ENCODE peak calls at places on chromosomes 5 and 9, in five cellular contexts. P, C, E, W and B are unnamed samples.

GRCh38 chr9:78626971-78627370 is 330.0 kb downstream of the PSAT1 start:
- DNase-seq in E (no peak), C (no peak), P (no peak), W (no peak), B (no peak)

GRCh38 chr5:172854958-172855357 is 20.9 kb downstream of the ERGIC1 start:
- DNase-seq in E (no peak), P (no peak), C (no peak), W (no peak), B (no peak)

GRCh38 chr5:21573915-21574314 is 1279.2 kb downstream of the CDH12 start:
- DNase-seq in P (no peak), E (no peak), C (no peak), W (no peak), B (no peak)

GRCh38 chr5:135477594-135477993 is 25.4 kb upstream of the TIFAB start:
- DNase-seq in P (no peak), W (no peak), E (no peak), C (no peak), B (no peak)

GRCh38 chr5:84411832-84412605 is 27.3 kb upstream of the EDIL3 start:
- DNase-seq in E (no peak), C (no peak), W (no peak), P (peak; percentile 7), B (no peak)

GRCh38 chr9:101968392-101968791 is 229.9 kb upstream of the GRIN3A start:
- DNase-seq in P (no peak), E (no peak), C (no peak), W (no peak), B (no peak)

GRCh38 chr9:128787583-128788156 is 617 bp downstream of the TBC1D13 start:
- DNase-seq in C (no peak), E (no peak), P (no peak), W (no peak), B (peak; percentile 5)

GRCh38 chr9:133778336-133778995 is 40.3 kb upstream of the SARDH start:
- DNase-seq in C (no peak), E (no peak), P (no peak), W (no peak), B (no peak)

GRCh38 chr5:59264641-59265245 is 628.8 kb downstream of the PDE4D start:
- DNase-seq in C (no peak), E (no peak), W (no peak), P (peak; percentile 2), B (no peak)

GRCh38 chr9:137068539-137069507 is 1.5 kb downstream of the SAPCD2 start:
- DNase-seq in W (no peak), E (no peak), C (no peak), P (no peak), B (no peak)
- H3K27ac ChIP-seq in W (no peak overlapping the region), E (no peak overlapping the region), C (no peak overlapping the region), P (no peak overlapping the region), B (no peak overlapping the region)

GRCh38 chr9:16281707-16282106 is 588.8 kb downstream of the BNC2 start:
- DNase-seq in E (no peak), W (peak; percentile 80), C (peak; percentile 14), P (no peak), B (peak; percentile 58)
- H2AFZ ChIP-seq in E (no peak overlapping the region), W (no peak overlapping the region), C (no peak overlapping the region), P (no peak overlapping the region), B (peak overlapping the region; percentile 42)

GRCh38 chr9:111959960-111960359 is 63.3 kb downstream of the UGCG start:
- DNase-seq in P (peak; percentile 73), E (no peak), C (no peak), W (no peak), B (peak; percentile 45)
- H3K27ac ChIP-seq in P (peak overlapping the region; percentile 85), E (no peak overlapping the region), C (no peak overlapping the region), W (peak overlapping the region; percentile 83), B (peak overlapping the region; percentile 87)

DNA sequence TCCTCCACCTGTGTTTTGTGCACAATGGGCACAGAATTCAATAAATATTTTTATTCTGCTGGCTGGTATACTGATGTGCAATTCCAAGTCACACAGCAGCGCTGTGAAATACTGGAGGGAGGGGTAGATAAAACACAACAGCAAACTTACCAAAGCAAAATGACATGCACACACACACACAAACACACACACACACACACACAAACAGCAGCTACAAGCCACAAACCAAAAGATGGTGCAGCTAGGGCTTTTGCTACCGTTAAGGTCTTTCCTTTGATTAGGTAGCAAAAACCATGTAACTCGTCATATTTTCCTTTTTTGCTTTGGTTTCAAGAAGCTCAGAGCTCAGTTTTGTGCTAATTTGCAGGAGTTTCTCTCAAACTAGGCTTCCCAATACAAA is 1.8 kb upstream of the TBCA start:
- DNase-seq in P (no peak), W (no peak), C (no peak), E (no peak), B (no peak)
- H2AFZ ChIP-seq in P (no peak overlapping the region), W (no peak overlapping the region), C (no peak overlapping the region), E (no peak overlapping the region), B (no peak overlapping the region)

GRCh38 chr5:96337048-96337781 is 95.8 kb downstream of the PCSK1 start:
- DNase-seq in E (no peak), C (no peak), P (no peak), W (no peak), B (no peak)

GRCh38 chr5:96338089-96338488 is 95.0 kb downstream of the PCSK1 start:
- DNase-seq in E (no peak), P (no peak), C (no peak), W (no peak), B (no peak)

GRCh38 chr5:96339862-96340261 is 93.2 kb downstream of the PCSK1 start:
- DNase-seq in C (no peak), E (no peak), P (no peak), W (no peak), B (no peak)

GRCh38 chr5:96340357-96340756 is 92.7 kb downstream of the PCSK1 start:
- DNase-seq in W (no peak), C (no peak), P (peak; percentile 41), E (no peak), B (no peak)

DNA sequence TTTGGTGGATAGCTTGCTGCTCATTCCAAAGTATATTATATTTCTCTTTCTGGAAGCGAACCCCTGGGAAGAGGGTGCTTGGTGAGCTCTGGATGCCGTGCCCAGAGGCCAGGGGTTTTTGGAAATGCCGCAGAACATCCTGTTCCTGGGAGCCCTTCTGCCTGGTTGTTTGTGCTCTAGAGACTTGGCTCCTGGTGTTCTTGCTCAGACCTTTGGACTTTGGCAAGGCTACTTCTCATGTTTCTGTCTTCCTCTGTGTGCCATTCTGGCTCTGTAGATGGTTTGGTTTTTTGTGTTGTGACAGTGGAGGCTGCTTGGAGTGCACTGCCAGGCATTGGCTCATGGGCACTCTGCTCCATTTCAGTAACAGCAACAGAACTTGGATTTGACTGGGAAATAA is 94.4 kb downstream of the PCSK1 start:
- DNase-seq in E (no peak), P (no peak), W (no peak), C (no peak), B (no peak)
- H3K27ac ChIP-seq in E (no peak overlapping the region), P (no peak overlapping the region), W (no peak overlapping the region), C (no peak overlapping the region), B (no peak overlapping the region)

GRCh38 chr9:136133959-136134484 is 15.3 kb upstream of the TMEM250 start:
- DNase-seq in E (no peak), C (no peak), W (no peak), P (no peak), B (no peak)
- H2AFZ ChIP-seq in E (no peak overlapping the region), C (no peak overlapping the region), W (no peak overlapping the region), P (no peak overlapping the region), B (no peak overlapping the region)

GRCh38 chr9:95793924-95794828 is 81.3 kb upstream of the ERCC6L2 start:
- DNase-seq in C (no peak), W (peak; percentile 64), E (no peak), P (peak; percentile 97), B (peak; percentile 81)
- H3K27ac ChIP-seq in C (no peak overlapping the region), W (no peak overlapping the region), E (no peak overlapping the region), P (no peak overlapping the region), B (peak overlapping the region; percentile 31)

DNA sequence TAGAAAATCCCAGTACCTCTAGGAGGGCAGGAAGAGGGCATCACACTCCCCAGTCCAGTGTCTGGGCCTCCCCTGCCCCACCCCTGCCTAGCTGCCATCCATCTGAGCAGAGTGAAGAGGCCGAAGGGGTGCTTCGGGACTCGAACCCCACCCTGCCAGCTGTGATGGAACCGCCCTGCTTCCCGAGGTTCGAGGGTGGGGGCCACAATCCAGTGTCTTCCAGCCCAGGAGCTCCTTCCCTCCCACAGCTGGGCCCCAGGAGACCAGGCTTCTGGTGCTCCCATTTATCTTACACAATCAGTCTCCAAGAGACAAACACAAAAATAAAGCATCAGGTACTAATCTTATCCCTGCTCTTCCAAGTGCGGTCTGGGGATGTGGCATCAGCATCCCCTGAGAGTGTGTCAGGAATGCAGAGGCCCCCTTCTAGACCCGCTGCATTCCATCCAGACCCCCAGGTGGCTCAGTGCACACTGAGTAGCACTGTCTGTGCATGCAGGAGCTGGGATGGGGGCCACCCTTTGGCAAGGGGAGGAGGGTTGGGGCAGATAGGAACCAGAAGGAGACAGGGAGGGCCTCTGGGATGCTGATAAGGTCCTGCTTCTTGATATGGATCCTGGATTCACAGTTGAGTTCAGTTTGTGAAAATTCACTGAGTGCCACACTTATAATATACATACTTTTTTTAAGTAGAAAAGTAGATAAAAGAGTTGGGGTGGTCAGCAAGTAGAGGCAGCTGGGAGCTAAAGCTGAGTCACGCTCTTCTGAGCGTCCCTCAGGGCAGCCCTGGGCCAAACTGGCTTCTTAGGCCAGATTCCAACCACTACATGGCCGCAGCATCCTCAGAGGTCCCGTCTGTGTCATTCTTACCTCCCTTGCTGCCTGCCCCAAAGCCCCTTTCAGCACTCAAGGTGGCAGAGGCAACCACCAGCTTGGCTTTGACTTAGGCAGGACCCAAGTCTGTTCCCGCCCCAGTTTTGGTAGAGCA is 123.1 kb upstream of the TBC1D2 start:
- DNase-seq in P (peak; percentile 5), E (no peak), C (no peak), W (no peak), B (no peak)
- H2AFZ ChIP-seq in P (no peak overlapping the region), E (no peak overlapping the region), C (no peak overlapping the region), W (no peak overlapping the region), B (no peak overlapping the region)

GRCh38 chr9:98132158-98132557 is 13.1 kb upstream of the TRIM14 start:
- DNase-seq in C (no peak), W (no peak), P (no peak), E (no peak), B (no peak)

GRCh38 chr9:98129451-98129881 is 10.4 kb upstream of the TRIM14 start:
- DNase-seq in W (no peak), P (no peak), E (no peak), C (no peak), B (no peak)

GRCh38 chr9:98128316-98128715 is 9.3 kb upstream of the TRIM14 start:
- DNase-seq in W (no peak), P (no peak), E (no peak), C (no peak), B (no peak)

GRCh38 chr9:98132806-98133631 is 14.0 kb upstream of the TRIM14 start:
- DNase-seq in P (no peak), C (no peak), W (no peak), E (no peak), B (no peak)

DNA sequence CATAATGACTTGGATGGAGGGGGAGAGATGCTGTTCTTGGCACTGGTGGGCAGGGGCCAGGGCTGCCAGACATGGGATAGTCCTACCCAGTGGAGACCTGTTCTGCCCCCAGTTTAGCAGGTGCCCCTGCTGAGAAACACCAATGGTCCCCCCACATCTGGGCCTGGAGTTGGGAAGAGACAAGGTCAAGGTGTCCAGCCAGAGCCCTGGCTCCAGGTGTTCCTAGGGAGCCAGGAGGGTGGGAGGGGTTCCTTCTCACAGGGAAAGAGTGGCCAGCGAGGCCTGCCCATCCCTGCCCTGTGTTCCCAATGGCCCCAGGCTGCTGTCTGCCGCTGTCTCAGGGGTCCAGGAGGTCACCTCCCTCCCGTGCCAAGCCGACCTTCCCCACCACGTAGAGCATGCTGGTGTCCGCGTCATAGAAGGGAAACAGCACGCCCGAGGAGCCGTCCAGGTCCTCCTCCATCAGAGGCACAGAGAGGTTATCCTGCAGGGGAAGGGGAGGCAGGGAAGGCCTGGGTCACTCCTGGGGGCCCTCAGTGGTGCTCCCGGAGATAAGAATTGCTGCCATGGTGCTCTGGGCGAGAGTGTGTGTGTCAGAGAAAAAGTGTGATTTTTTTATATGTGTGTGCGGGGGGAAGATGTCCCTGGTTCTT is 11.7 kb upstream of the TRIM14 start:
- DNase-seq in W (no peak), E (no peak), C (no peak), P (no peak), B (no peak)
- H3K27ac ChIP-seq in W (no peak overlapping the region), E (no peak overlapping the region), C (no peak overlapping the region), P (no peak overlapping the region), B (no peak overlapping the region)